ENCODE peak calls at places on chromosome X, in nine cellular contexts. V is PC-9, O is A549, E is HL-60, M is pancreas, C is cardiac muscle cell, D is mesenchymal stem cell, U is WERI-Rb-1, N is GM23338. K is an unnamed sample.

GRCh38 chrX:85698921-85699320 is 319.5 kb upstream of the POF1B start:
- DNase-seq in V (no peak), O (no peak), E (no peak), M (no peak), C (no peak), D (no peak), U (peak; percentile 92), N (peak; percentile 16), K (no peak)

GRCh38 chrX:70554523-70554922 is 109.9 kb downstream of the DLG3 start:
- DNase-seq in V (no peak), O (no peak), E (no peak), M (no peak), C (no peak), D (no peak), U (no peak), N (no peak), K (no peak)

GRCh38 chrX:1281511-1281910 is 12.9 kb downstream of the CSF2RA start:
- DNase-seq in V (peak; percentile 5), O (peak; percentile 80), E (no peak), M (no peak), C (no peak), D (peak; percentile 74), U (no peak), N (no peak), K (no peak)

GRCh38 chrX:74924449-74925209 is 623 bp downstream of the NEXMIF start:
- DNase-seq in V (no peak), O (peak; percentile 19), E (no peak), M (peak; percentile 50), C (peak; percentile 28), D (peak; percentile 1), U (peak; percentile 27), N (peak; percentile 50), K (peak; percentile 33)

GRCh38 chrX:118755633-118756032 is 28.2 kb downstream of the IL13RA1 start:
- DNase-seq in V (no peak), O (no peak), E (no peak), M (no peak), C (no peak), D (no peak), U (no peak), N (no peak), K (no peak)

GRCh38 chrX:136268051-136269048 is 17.1 kb upstream of the MAP7D3 start:
- DNase-seq in V (peak; percentile 46), O (peak; percentile 52), E (no peak), M (peak; percentile 6), C (peak; percentile 39), D (peak; percentile 47), U (peak; percentile 29), N (peak; percentile 48), K (peak; percentile 47)

GRCh38 chrX:22952011-22952410 is 47.7 kb upstream of the DDX53 start:
- DNase-seq in V (no peak), O (peak; percentile 13), E (no peak), M (no peak), C (peak; percentile 25), D (peak; percentile 71), U (no peak), N (peak; percentile 8), K (no peak)

GRCh38 chrX:48854898-48855297 is 19.5 kb upstream of the PCSK1N start:
- DNase-seq in V (no peak), O (peak; percentile 29), E (no peak), M (no peak), C (no peak), D (peak; percentile 28), U (peak; percentile 44), N (peak; percentile 47), K (no peak)

DNA sequence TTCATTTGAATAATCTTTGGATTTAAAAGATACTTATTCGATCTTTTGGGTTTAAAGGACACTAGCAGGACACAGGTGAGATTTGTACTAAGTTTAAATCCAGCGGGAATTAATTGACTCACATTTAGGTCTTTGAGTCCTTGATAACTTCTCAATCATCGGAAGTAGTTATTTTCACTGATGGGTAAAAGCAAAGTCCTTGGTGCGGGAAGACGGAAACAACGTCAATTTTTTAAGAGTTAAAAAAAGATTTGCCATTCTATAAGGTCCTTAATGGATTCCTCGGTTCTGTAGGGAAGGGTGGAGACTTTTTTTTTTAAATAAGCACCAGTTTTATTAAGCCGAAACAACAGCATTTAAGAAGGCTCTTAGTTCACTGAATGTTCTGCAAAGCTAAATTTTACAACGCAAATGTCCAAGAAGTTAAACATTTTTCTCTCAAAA is 2.9 kb downstream of the TMSB4X start:
- DNase-seq in V (no peak), O (no peak), E (no peak), M (no peak), C (no peak), D (no peak), U (no peak), N (no peak), K (no peak)
- H3K4me3 ChIP-seq in V (peak overlapping the region; percentile 99), O (peak overlapping the region; percentile 94), E (no peak overlapping the region), M (peak overlapping the region; percentile 75), C (no peak overlapping the region), D (no peak overlapping the region), U (peak overlapping the region; percentile 99), N (peak overlapping the region; percentile 94), K (peak overlapping the region; percentile 61)

GRCh38 chrX:108203540-108203939 is 112.0 kb downstream of the ATG4A start:
- DNase-seq in V (no peak), O (no peak), E (no peak), M (no peak), C (no peak), D (no peak), U (no peak), N (no peak), K (no peak)
- H3K27ac ChIP-seq in V (no peak overlapping the region), O (no peak overlapping the region), E (no peak overlapping the region), M (no peak overlapping the region), C (no peak overlapping the region), D (no peak overlapping the region), U (no peak overlapping the region), N (no peak overlapping the region), K (no peak overlapping the region)

GRCh38 chrX:17377795-17378194 is 2.8 kb downstream of the NHS start:
- DNase-seq in V (peak; percentile 9), O (peak; percentile 10), E (no peak), M (no peak), C (no peak), D (no peak), U (no peak), N (no peak), K (no peak)
- H3K4me3 ChIP-seq in V (peak overlapping the region; percentile 83), O (peak overlapping the region; percentile 93), E (no peak overlapping the region), M (no peak overlapping the region), C (peak overlapping the region; percentile 35), D (peak overlapping the region; percentile 26), U (no peak overlapping the region), N (peak overlapping the region; percentile 65), K (no peak overlapping the region)

GRCh38 chrX:13938053-13938765 is 91.5 kb downstream of the GEMIN8 start:
- DNase-seq in V (no peak), O (peak; percentile 0), E (no peak), M (peak; percentile 33), C (peak; percentile 64), D (peak; percentile 9), U (peak; percentile 42), N (peak; percentile 76), K (peak; percentile 47)
- H3K27ac ChIP-seq in V (no peak overlapping the region), O (peak overlapping the region; percentile 62), E (no peak overlapping the region), M (no peak overlapping the region), C (peak overlapping the region; percentile 82), D (no peak overlapping the region), U (peak overlapping the region; percentile 64), N (peak overlapping the region; percentile 92), K (no peak overlapping the region)

GRCh38 chrX:42540150-42540549 is 237.8 kb downstream of the PPP1R2C start:
- DNase-seq in V (no peak), O (no peak), E (no peak), M (no peak), C (no peak), D (no peak), U (no peak), N (no peak), K (no peak)

GRCh38 chrX:42546800-42547199 is 231.2 kb downstream of the PPP1R2C start:
- DNase-seq in V (no peak), O (no peak), E (no peak), M (no peak), C (no peak), D (no peak), U (no peak), N (no peak), K (no peak)

DNA sequence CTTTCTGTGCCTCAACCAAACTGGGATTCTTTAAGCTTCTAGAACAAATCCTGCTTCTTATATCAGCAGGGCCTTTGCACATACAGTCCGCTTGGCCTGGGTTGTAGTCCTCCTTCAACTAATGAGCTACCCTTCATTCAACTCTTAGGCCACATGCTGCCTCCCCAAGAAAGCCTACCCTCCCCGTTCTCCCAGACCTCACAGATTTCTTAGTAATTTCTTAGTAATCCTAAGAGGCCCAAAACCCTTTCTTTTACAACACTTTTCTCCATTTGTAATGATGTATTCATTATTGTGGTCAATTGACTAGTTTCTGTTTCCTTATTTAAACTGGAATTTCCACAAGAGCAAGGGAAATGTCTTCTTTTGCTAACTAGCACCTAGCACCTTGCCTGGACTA is 233.1 kb downstream of the PPP1R2C start:
- DNase-seq in V (no peak), O (no peak), E (no peak), M (no peak), C (no peak), D (no peak), U (no peak), N (no peak), K (no peak)
- H3K4me3 ChIP-seq in V (no peak overlapping the region), O (no peak overlapping the region), E (no peak overlapping the region), M (no peak overlapping the region), C (no peak overlapping the region), D (no peak overlapping the region), U (no peak overlapping the region), N (no peak overlapping the region), K (no peak overlapping the region)

DNA sequence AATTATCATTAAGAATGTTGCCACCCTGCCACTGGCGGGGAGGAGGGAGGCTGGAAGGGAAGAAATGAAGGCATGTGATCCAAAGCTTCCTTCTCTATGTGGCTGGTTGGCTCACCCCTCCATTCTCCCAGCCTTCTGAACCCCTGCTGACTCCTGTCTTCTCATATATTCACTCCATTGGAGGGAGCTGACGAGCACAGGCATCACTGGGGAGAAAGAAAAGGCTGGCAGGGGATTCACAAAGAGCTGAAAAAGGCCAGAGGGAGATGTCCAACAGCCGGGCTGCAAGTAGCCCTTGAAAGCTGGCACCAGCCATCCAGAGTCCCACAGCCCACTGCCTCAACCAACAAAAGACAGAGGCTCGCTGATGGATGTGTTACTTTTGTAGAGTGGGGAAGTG is 495.5 kb downstream of the BCOR start:
- DNase-seq in V (no peak), O (no peak), E (no peak), M (no peak), C (no peak), D (no peak), U (peak; percentile 61), N (no peak), K (no peak)
- H3K27ac ChIP-seq in V (no peak overlapping the region), O (no peak overlapping the region), E (no peak overlapping the region), M (no peak overlapping the region), C (no peak overlapping the region), D (no peak overlapping the region), U (peak overlapping the region; percentile 97), N (no peak overlapping the region), K (no peak overlapping the region)